ENCODE peak calls at places on chromosome 1, in five cellular contexts. E, N, V, F and G are unnamed samples.

GRCh38 chr1:27595597-27595996 is 8.3 kb downstream of the AHDC1 start:
- DNase-seq in F (no peak), V (no peak), N (no peak), E (no peak), G (no peak)

GRCh38 chr1:208936431-208936830 is 647.1 kb upstream of the CAMK1G start:
- DNase-seq in V (no peak), N (no peak), F (no peak), E (no peak), G (no peak)

GRCh38 chr1:104264506-104264905 is 514.8 kb downstream of the AMY1C start:
- DNase-seq in V (no peak), E (no peak), F (no peak), N (no peak), G (no peak)

GRCh38 chr1:231248778-231249177 is 7.8 kb downstream of the GNPAT start:
- DNase-seq in E (no peak), F (no peak), N (no peak), V (no peak), G (no peak)

GRCh38 chr1:22780696-22781095 is 70.1 kb downstream of the EPHB2 start:
- DNase-seq in E (no peak), F (no peak), V (no peak), N (no peak), G (no peak)

GRCh38 chr1:29133861-29134694 is 10.4 kb upstream of the TMEM200B start:
- DNase-seq in F (no peak), E (peak; percentile 29), V (no peak), N (no peak), G (no peak)

GRCh38 chr1:168783424-168783823 is 54.4 kb upstream of the DPT start:
- DNase-seq in F (no peak), E (no peak), N (no peak), V (no peak), G (no peak)

GRCh38 chr1:206066479-206067171 is 13.7 kb downstream of the RHEX start:
- DNase-seq in N (no peak), V (no peak), E (no peak), F (no peak), G (no peak)